ENCODE peak calls at places on chromosomes 16 and 17, in seven cellular contexts. One of them, this sample, is unnamed.

GRCh38 chr17:13590441-13590840 is 11.3 kb downstream of the HS3ST3A1 start:
- DNase-seq in IMR-90: peak
- DNase-seq in H1: no peak
- DNase-seq in H9: no peak
- DNase-seq in mesenchymal stem cell: peak
- DNase-seq in neuronal stem cell: no peak
- DNase-seq in mesendoderm: no peak
- DNase-seq in this sample: peak

GRCh38 chr16:53084141-53084541 is 29.4 kb downstream of the CHD9 start:
- DNase-seq in IMR-90: no peak
- DNase-seq in H1: no peak
- DNase-seq in H9: no peak
- DNase-seq in mesenchymal stem cell: no peak
- DNase-seq in neuronal stem cell: no peak
- DNase-seq in mesendoderm: no peak
- DNase-seq in this sample: no peak

GRCh38 chr17:72097144-72097543 is 23.7 kb upstream of the SOX9 start:
- DNase-seq in IMR-90: no peak
- DNase-seq in H1: no peak
- DNase-seq in H9: no peak
- DNase-seq in mesenchymal stem cell: no peak
- DNase-seq in neuronal stem cell: no peak
- DNase-seq in mesendoderm: no peak
- DNase-seq in this sample: no peak

GRCh38 chr16:87878704-87879103 is 9.4 kb upstream of the SLC7A5 start:
- DNase-seq in IMR-90: no peak
- DNase-seq in H1: no peak
- DNase-seq in H9: no peak
- DNase-seq in mesenchymal stem cell: no peak
- DNase-seq in neuronal stem cell: no peak
- DNase-seq in mesendoderm: no peak
- DNase-seq in this sample: no peak

GRCh38 chr17:47208744-47209488 is at the start of gene MYL4:
- DNase-seq in IMR-90: no peak
- DNase-seq in H1: no peak
- DNase-seq in H9: no peak
- DNase-seq in mesenchymal stem cell: peak
- DNase-seq in neuronal stem cell: no peak
- DNase-seq in mesendoderm: peak
- DNase-seq in this sample: no peak

GRCh38 chr17:16040710-16041251 is 41.2 kb downstream of the TTC19 start:
- DNase-seq in IMR-90: peak
- DNase-seq in H1: no peak
- DNase-seq in H9: no peak
- DNase-seq in mesenchymal stem cell: no peak
- DNase-seq in neuronal stem cell: no peak
- DNase-seq in mesendoderm: no peak
- DNase-seq in this sample: peak

GRCh38 chr16:68252383-68252782 is 7.2 kb downstream of the PLA2G15 start:
- DNase-seq in IMR-90: no peak
- DNase-seq in H1: no peak
- DNase-seq in H9: no peak
- DNase-seq in mesenchymal stem cell: no peak
- DNase-seq in neuronal stem cell: no peak
- DNase-seq in mesendoderm: no peak
- DNase-seq in this sample: no peak

GRCh38 chr16:27445502-27446175 is 43.7 kb downstream of the IL21R start:
- DNase-seq in IMR-90: no peak
- DNase-seq in H1: no peak
- DNase-seq in H9: no peak
- DNase-seq in mesenchymal stem cell: no peak
- DNase-seq in neuronal stem cell: no peak
- DNase-seq in mesendoderm: no peak
- DNase-seq in this sample: no peak

GRCh38 chr17:11950771-11951519 is 46.3 kb downstream of the ZNF18 start:
- DNase-seq in IMR-90: no peak
- DNase-seq in H1: no peak
- DNase-seq in H9: no peak
- DNase-seq in mesenchymal stem cell: no peak
- DNase-seq in neuronal stem cell: no peak
- DNase-seq in mesendoderm: no peak
- DNase-seq in this sample: no peak

GRCh38 chr17:67639555-67639954 is 78.2 kb upstream of the NOL11 start:
- DNase-seq in IMR-90: no peak
- DNase-seq in H1: no peak
- DNase-seq in H9: no peak
- DNase-seq in mesenchymal stem cell: no peak
- DNase-seq in neuronal stem cell: no peak
- DNase-seq in mesendoderm: no peak
- DNase-seq in this sample: no peak

GRCh38 chr16:67173808-67174705 is 3.7 kb downstream of the NOL3 start:
- DNase-seq in IMR-90: peak
- DNase-seq in H1: peak
- DNase-seq in H9: peak
- DNase-seq in mesenchymal stem cell: peak
- DNase-seq in neuronal stem cell: no peak
- DNase-seq in mesendoderm: peak
- DNase-seq in this sample: peak

GRCh38 chr17:53017227-53017626 is 805.5 kb upstream of the KIF2B start:
- DNase-seq in IMR-90: no peak
- DNase-seq in H1: no peak
- DNase-seq in H9: no peak
- DNase-seq in mesenchymal stem cell: no peak
- DNase-seq in neuronal stem cell: no peak
- DNase-seq in mesendoderm: no peak
- DNase-seq in this sample: no peak

GRCh38 chr17:83159204-83160049 is 80.0 kb downstream of the METRNL start:
- DNase-seq in IMR-90: no peak
- DNase-seq in H1: no peak
- DNase-seq in H9: no peak
- DNase-seq in mesenchymal stem cell: no peak
- DNase-seq in neuronal stem cell: no peak
- DNase-seq in mesendoderm: no peak
- DNase-seq in this sample: no peak

GRCh38 chr17:79919164-79919585 is 79.9 kb upstream of the CBX4 start:
- DNase-seq in IMR-90: no peak
- DNase-seq in H1: no peak
- DNase-seq in H9: no peak
- DNase-seq in mesenchymal stem cell: no peak
- DNase-seq in neuronal stem cell: no peak
- DNase-seq in mesendoderm: no peak
- DNase-seq in this sample: no peak

GRCh38 chr16:81397058-81397878 is 47.3 kb upstream of the CMIP start:
- DNase-seq in IMR-90: no peak
- DNase-seq in H1: no peak
- DNase-seq in H9: no peak
- DNase-seq in mesenchymal stem cell: no peak
- DNase-seq in neuronal stem cell: no peak
- DNase-seq in mesendoderm: no peak
- DNase-seq in this sample: no peak

GRCh38 chr17:71168083-71168741 is 952.6 kb upstream of the SOX9 start:
- DNase-seq in IMR-90: no peak
- DNase-seq in H1: no peak
- DNase-seq in H9: no peak
- DNase-seq in mesenchymal stem cell: no peak
- DNase-seq in neuronal stem cell: no peak
- DNase-seq in mesendoderm: no peak
- DNase-seq in this sample: no peak

GRCh38 chr17:50272711-50273653 is 1.3 kb upstream of the TMEM92 start:
- DNase-seq in IMR-90: peak
- DNase-seq in H1: peak
- DNase-seq in H9: peak
- DNase-seq in mesenchymal stem cell: peak
- DNase-seq in neuronal stem cell: peak
- DNase-seq in mesendoderm: peak
- DNase-seq in this sample: peak

GRCh38 chr17:34638526-34639260 is 59.3 kb downstream of the TMEM132E start:
- DNase-seq in IMR-90: no peak
- DNase-seq in H1: no peak
- DNase-seq in H9: no peak
- DNase-seq in mesenchymal stem cell: no peak
- DNase-seq in neuronal stem cell: no peak
- DNase-seq in mesendoderm: no peak
- DNase-seq in this sample: no peak

GRCh38 chr17:74201250-74201649 is 2.2 kb upstream of the RPL38 start:
- DNase-seq in IMR-90: peak
- DNase-seq in H1: no peak
- DNase-seq in H9: no peak
- DNase-seq in mesenchymal stem cell: peak
- DNase-seq in neuronal stem cell: no peak
- DNase-seq in mesendoderm: no peak
- DNase-seq in this sample: no peak

GRCh38 chr17:76550712-76551615 is 11.1 kb downstream of the PRCD start:
- DNase-seq in IMR-90: peak
- DNase-seq in H1: no peak
- DNase-seq in H9: peak
- DNase-seq in mesenchymal stem cell: peak
- DNase-seq in neuronal stem cell: no peak
- DNase-seq in mesendoderm: peak
- DNase-seq in this sample: peak

GRCh38 chr16:80976946-80977345 is 29.7 kb downstream of the CMC2 start:
- DNase-seq in IMR-90: peak
- DNase-seq in H1: no peak
- DNase-seq in H9: no peak
- DNase-seq in mesenchymal stem cell: peak
- DNase-seq in neuronal stem cell: no peak
- DNase-seq in mesendoderm: no peak
- DNase-seq in this sample: no peak

GRCh38 chr17:76586741-76587487 is 1.3 kb upstream of the ST6GALNAC2 start:
- DNase-seq in IMR-90: no peak
- DNase-seq in H1: no peak
- DNase-seq in H9: no peak
- DNase-seq in mesenchymal stem cell: no peak
- DNase-seq in neuronal stem cell: no peak
- DNase-seq in mesendoderm: peak
- DNase-seq in this sample: no peak

GRCh38 chr17:19317359-19318095 is 45.0 kb downstream of the B9D1 start:
- DNase-seq in IMR-90: peak
- DNase-seq in H1: peak
- DNase-seq in H9: peak
- DNase-seq in mesenchymal stem cell: peak
- DNase-seq in neuronal stem cell: peak
- DNase-seq in mesendoderm: peak
- DNase-seq in this sample: peak

GRCh38 chr16:2224183-2224486 is 744 bp downstream of the E4F1 start:
- DNase-seq in IMR-90: peak
- DNase-seq in H1: no peak
- DNase-seq in H9: no peak
- DNase-seq in mesenchymal stem cell: no peak
- DNase-seq in neuronal stem cell: no peak
- DNase-seq in mesendoderm: no peak
- DNase-seq in this sample: no peak

GRCh38 chr16:85490971-85491771 is 122.0 kb upstream of the GSE1 start:
- DNase-seq in IMR-90: no peak
- DNase-seq in H1: peak
- DNase-seq in H9: peak
- DNase-seq in mesenchymal stem cell: no peak
- DNase-seq in neuronal stem cell: no peak
- DNase-seq in mesendoderm: peak
- DNase-seq in this sample: no peak

GRCh38 chr17:18069101-18069500 is 18.6 kb upstream of the DRG2 start:
- DNase-seq in IMR-90: no peak
- DNase-seq in H1: no peak
- DNase-seq in H9: no peak
- DNase-seq in mesenchymal stem cell: no peak
- DNase-seq in neuronal stem cell: no peak
- DNase-seq in mesendoderm: no peak
- DNase-seq in this sample: no peak
- H3K18ac ChIP-seq in IMR-90: no peak
- H3K18ac ChIP-seq in H1: no peak
- H3K18ac ChIP-seq in H9: no peak
- H3K18ac ChIP-seq in mesenchymal stem cell: no peak
- H3K18ac ChIP-seq in neuronal stem cell: no peak
- H3K18ac ChIP-seq in mesendoderm: no peak
- H3K18ac ChIP-seq in this sample: no peak

DNA sequence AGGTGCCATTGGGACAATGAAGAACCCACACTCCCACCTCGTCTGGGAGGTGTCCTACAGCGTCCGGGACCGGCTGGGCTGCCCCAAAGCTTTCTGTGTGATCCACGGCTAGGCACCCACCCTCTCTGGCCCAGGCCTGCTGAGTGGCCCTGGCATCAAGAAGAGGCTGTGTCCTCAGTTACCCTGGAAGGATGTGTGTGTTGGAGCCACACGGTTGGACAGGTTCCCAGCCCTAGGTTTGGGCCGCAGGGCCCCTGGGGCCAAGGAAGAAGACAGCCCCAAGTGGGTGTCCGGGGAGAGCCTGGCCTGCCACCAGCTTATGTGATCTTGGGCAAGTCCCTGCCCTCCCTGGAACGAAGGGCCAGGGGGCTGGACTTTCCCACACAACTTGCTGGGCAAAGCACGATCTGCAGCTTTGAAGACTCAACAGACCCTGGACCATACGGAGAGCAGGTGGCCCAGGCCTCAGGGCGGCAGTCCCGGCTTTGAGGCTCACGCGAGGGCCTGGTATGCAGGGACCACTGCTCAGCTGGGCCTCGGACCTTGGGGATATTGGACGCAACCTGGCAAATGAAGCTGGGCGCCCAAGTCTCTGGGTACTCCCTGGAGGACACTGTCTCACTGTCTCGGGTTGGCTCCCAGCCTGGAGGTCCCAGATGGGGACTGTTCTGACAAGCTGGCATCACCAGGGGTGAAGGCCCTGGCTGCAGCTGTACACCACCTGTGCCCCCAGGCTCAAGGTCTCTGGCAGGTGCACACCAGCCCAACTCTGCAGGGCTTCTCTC is 17.5 kb downstream of the MYBBP1A start:
- DNase-seq in IMR-90: no peak
- DNase-seq in H1: no peak
- DNase-seq in H9: no peak
- DNase-seq in mesenchymal stem cell: no peak
- DNase-seq in neuronal stem cell: no peak
- DNase-seq in mesendoderm: no peak
- DNase-seq in this sample: no peak
- H3K18ac ChIP-seq in IMR-90: no peak
- H3K18ac ChIP-seq in H1: no peak
- H3K18ac ChIP-seq in H9: no peak
- H3K18ac ChIP-seq in mesenchymal stem cell: no peak
- H3K18ac ChIP-seq in neuronal stem cell: peak
- H3K18ac ChIP-seq in mesendoderm: no peak
- H3K18ac ChIP-seq in this sample: no peak

GRCh38 chr17:43176119-43176570 is 5.1 kb downstream of the NBR1 start:
- DNase-seq in IMR-90: no peak
- DNase-seq in H1: no peak
- DNase-seq in H9: no peak
- DNase-seq in mesenchymal stem cell: no peak
- DNase-seq in neuronal stem cell: no peak
- DNase-seq in mesendoderm: no peak
- DNase-seq in this sample: no peak
- H3K18ac ChIP-seq in IMR-90: peak
- H3K18ac ChIP-seq in H1: no peak
- H3K18ac ChIP-seq in H9: no peak
- H3K18ac ChIP-seq in mesenchymal stem cell: no peak
- H3K18ac ChIP-seq in neuronal stem cell: no peak
- H3K18ac ChIP-seq in mesendoderm: no peak
- H3K18ac ChIP-seq in this sample: no peak

DNA sequence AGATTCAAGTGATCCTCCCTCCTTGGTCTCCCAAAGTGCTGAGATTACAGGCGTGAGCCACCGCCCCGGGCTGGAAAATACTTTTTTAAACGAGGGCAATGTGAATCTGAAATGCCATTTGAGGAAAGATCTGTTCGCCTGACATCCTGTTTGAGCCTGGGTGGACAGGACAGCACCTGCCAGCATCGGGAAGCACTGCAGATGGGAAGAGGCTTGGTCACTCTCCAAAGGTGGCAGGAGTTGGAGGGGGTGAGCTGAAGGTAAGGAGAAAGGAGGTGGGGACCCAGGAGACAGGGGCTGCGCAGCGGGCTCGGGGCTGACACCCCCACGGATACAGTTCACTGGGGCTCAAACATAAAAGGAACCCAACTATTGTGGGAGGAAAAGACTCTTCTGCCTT is 3.9 kb upstream of the BIRC5 start:
- DNase-seq in IMR-90: no peak
- DNase-seq in H1: no peak
- DNase-seq in H9: no peak
- DNase-seq in mesenchymal stem cell: no peak
- DNase-seq in neuronal stem cell: no peak
- DNase-seq in mesendoderm: no peak
- DNase-seq in this sample: no peak
- H3K18ac ChIP-seq in IMR-90: no peak
- H3K18ac ChIP-seq in H1: no peak
- H3K18ac ChIP-seq in H9: no peak
- H3K18ac ChIP-seq in mesenchymal stem cell: no peak
- H3K18ac ChIP-seq in neuronal stem cell: no peak
- H3K18ac ChIP-seq in mesendoderm: no peak
- H3K18ac ChIP-seq in this sample: no peak